ENCODE peak calls at places on chromosomes 3 and 15, in six cellular contexts. G is endothelial cell of umbilical vein, A is AG10803, O is endothelial cell, L is GM06990, M is GM12878. V is an unnamed sample.

GRCh38 chr15:34621675-34622074 is 38.2 kb upstream of the GOLGA8B start:
- DNase-seq in G (peak; percentile 69), A (peak; percentile 59), O (no peak), L (no peak), M (no peak), V (no peak)

GRCh38 chr15:40340740-40341400 is at the start of gene CCDC9B:
- DNase-seq in G (peak; percentile 85), A (peak; percentile 90), O (no peak), L (no peak), M (no peak), V (peak; percentile 75)

GRCh38 chr3:10768995-10769394 is 47.0 kb upstream of the SLC6A11 start:
- DNase-seq in G (no peak), A (no peak), O (no peak), L (no peak), M (no peak), V (no peak)

GRCh38 chr15:69719527-69719926 is 266.9 kb downstream of the RPLP1 start:
- DNase-seq in G (no peak), A (no peak), O (no peak), L (no peak), M (no peak), V (no peak)

GRCh38 chr3:85487375-85487774 is 528.6 kb downstream of the CADM2 start:
- DNase-seq in G (no peak), A (no peak), O (no peak), L (no peak), M (no peak), V (no peak)

GRCh38 chr3:53168175-53168923 is 7.3 kb downstream of the PRKCD start:
- DNase-seq in G (no peak), A (no peak), O (no peak), L (no peak), M (no peak), V (no peak)

GRCh38 chr3:100040846-100041245 is 73.5 kb downstream of the FILIP1L start:
- DNase-seq in G (no peak), A (peak; percentile 73), O (no peak), L (no peak), M (no peak), V (no peak)

GRCh38 chr15:91876187-91876586 is 22.7 kb downstream of the SLCO3A1 start:
- DNase-seq in G (no peak), A (no peak), O (no peak), L (no peak), M (no peak), V (no peak)

DNA sequence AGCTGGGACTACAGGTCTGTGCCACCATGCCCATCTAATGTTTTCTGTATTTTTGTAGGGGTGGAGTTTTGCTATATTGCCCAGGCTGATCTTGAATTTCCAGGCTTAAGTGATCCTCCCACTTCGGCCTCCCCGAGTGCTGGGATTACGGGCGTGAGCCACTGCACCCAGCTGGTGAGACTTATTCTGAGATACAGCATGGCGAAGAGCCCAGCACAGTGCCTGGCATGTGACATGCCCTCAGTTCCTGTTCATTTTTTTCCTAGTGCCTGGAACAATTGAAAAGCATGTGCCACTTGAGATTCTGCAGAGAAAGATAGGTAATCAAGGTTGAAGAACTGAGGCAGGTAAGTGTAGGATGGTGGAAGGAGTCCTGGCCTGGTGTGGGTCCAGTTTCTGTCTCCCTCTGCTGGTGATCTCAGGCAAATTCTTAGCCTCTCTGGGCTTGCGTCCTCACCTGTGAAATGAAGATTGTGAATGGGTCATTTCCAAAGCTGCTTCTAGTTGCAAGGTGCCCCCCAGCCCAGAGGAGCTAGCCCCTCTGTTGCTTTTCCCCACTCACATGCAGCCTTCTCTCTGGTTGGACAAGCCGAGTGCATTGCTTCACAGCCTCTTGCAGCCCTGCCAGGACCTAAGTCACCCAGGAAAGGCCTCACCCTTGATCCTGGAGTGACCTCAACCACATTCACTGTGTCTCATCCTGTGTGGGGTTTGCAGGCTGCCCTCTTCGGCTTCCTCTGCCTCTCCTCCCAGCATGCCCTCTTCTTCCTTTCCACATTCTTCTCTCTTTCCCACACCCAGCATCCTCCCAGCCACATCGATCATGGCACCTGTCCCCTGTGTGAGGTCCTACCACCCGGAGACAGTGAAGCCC is 4.3 kb upstream of the RHCG start:
- DNase-seq in G (no peak), A (no peak), O (no peak), L (no peak), M (no peak), V (no peak)
- TF ChIP-seq CTCF in G (no peak), A (peak; percentile 24), O (peak; percentile 24), L (peak; percentile 69), M (peak; percentile 23), V (no peak)

GRCh38 chr3:126081618-126082333 is 2.1 kb downstream of the SLC41A3 start:
- DNase-seq in G (no peak), A (peak; percentile 36), O (no peak), L (peak; percentile 22), M (no peak), V (no peak)
- TF ChIP-seq CTCF in G (peak; percentile 29), A (peak; percentile 37), O (peak; percentile 63), L (peak; percentile 23), M (no peak), V (no peak)

DNA sequence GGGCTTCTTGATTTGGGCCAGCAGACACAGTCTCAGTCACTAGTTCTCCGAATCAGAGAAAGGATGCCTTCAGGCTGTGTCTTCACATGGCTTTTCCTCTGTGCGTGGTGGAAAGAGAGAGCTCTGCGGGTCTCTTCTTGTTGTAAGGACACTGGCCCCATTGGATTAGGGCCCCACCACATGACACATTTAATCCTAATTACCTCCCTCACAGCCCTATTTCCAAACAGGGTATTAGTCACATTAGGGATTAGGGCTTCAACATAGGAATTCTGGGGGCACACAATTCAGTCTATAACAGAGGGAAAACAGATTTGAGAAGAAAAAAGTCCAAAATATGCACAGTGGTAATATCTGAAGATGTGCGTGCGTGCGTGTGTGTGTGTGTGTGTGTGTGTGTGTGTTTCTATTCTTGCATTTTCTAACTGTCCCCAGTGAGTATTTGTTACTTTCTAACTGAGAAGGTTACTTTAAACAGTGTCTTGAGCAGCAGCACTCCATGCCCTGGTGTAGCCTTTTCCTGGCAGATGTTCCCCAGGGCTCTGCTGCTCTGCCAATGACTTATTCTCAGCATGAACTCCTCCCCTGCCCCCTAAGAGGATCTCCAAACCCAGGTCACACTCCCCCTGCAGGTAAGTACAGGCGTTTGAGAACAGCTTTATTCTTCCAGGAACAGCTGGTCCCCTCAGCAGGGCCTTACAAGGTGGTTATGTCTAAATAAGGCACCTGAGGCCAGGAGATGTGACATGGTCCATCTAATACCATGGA is 72.9 kb downstream of the RPL39L start:
- DNase-seq in G (peak; percentile 49), A (no peak), O (peak; percentile 34), L (peak; percentile 60), M (no peak), V (no peak)
- TF ChIP-seq CTCF in G (peak; percentile 17), A (no peak), O (no peak), L (peak; percentile 74), M (peak; percentile 34), V (no peak)

GRCh38 chr3:159992601-159993000 is 4.0 kb downstream of the IL12A start:
- DNase-seq in G (peak; percentile 37), A (no peak), O (no peak), L (no peak), M (no peak), V (no peak)

GRCh38 chr3:159991591-159991990 is 3.0 kb downstream of the IL12A start:
- DNase-seq in G (no peak), A (no peak), O (no peak), L (no peak), M (no peak), V (no peak)

GRCh38 chr3:159988617-159989251 is at the start of gene IL12A:
- DNase-seq in G (peak; percentile 75), A (peak; percentile 66), O (peak; percentile 83), L (peak; percentile 90), M (peak; percentile 72), V (peak; percentile 75)

GRCh38 chr3:159987291-159987711 is 1.3 kb upstream of the IL12A start:
- DNase-seq in G (no peak), A (peak; percentile 74), O (no peak), L (no peak), M (no peak), V (no peak)

GRCh38 chr3:159989973-159990846 is 1.6 kb downstream of the IL12A start:
- DNase-seq in G (no peak), A (no peak), O (no peak), L (no peak), M (no peak), V (no peak)
- TF ChIP-seq CTCF in G (no peak), A (peak; percentile 6), O (peak; percentile 34), L (no peak), M (no peak), V (no peak)

GRCh38 chr15:77417642-77418041 is 2.3 kb downstream of the PEAK1 start:
- DNase-seq in G (no peak), A (peak; percentile 40), O (no peak), L (no peak), M (no peak), V (no peak)

GRCh38 chr15:77420610-77421369 is at the start of gene HMG20A:
- DNase-seq in G (peak; percentile 93), A (peak; percentile 88), O (peak; percentile 40), L (peak; percentile 82), M (peak; percentile 80), V (peak; percentile 26)

GRCh38 chr15:77419836-77420609 is at the start of gene PEAK1:
- DNase-seq in G (peak; percentile 98), A (peak; percentile 99), O (peak; percentile 99), L (peak; percentile 98), M (peak; percentile 86), V (peak; percentile 98)

GRCh38 chr15:77418341-77419049 is 1.4 kb downstream of the PEAK1 start:
- DNase-seq in G (peak; percentile 63), A (peak; percentile 50), O (no peak), L (no peak), M (no peak), V (no peak)

GRCh38 chr15:77419050-77419835 is 661 bp downstream of the PEAK1 start:
- DNase-seq in G (no peak), A (peak; percentile 52), O (peak; percentile 35), L (peak; percentile 60), M (no peak), V (no peak)
- TF ChIP-seq CTCF in G (no peak), A (peak; percentile 15), O (no peak), L (peak; percentile 41), M (peak; percentile 39), V (no peak)

GRCh38 chr3:73475175-73475574 is 149.6 kb downstream of the PDZRN3 start:
- DNase-seq in G (no peak), A (no peak), O (no peak), L (no peak), M (no peak), V (no peak)
- TF ChIP-seq CTCF in G (no peak), A (no peak), O (no peak), L (no peak), M (no peak), V (no peak)

DNA sequence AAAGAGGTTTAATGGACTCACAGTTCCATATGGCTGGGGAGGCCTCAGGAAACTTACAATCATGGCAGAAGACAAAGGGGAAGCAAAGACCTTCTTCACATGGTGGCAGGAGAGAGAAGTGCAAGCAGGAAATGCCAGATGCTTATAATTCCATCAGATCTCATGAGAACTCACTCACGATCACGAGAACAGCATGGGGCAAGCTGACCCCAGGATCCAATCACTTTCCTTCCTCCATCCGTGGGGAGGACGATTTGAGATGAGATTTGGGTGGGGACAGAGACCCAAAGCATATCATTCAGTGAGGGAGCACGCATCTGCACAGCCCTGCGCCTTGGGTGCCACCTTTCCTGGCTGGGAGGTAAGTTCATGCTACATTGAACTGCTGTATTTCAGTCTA is 234.1 kb upstream of the ATP10A start:
- DNase-seq in G (no peak), A (no peak), O (no peak), L (no peak), M (no peak), V (no peak)
- TF ChIP-seq CTCF in G (no peak), A (no peak), O (no peak), L (no peak), M (no peak), V (no peak)

V was measured in omental fat pad.